ENCODE peak calls at places on chromosomes 16 and 17, in seven cellular contexts. Y is ascending aorta, W is tibial artery, B is keratinocyte, E is brain microvascular endothelial cell, Q is iPS DF 6.9, L is heart right ventricle. R is an unnamed sample. For H3K36me3, the result is how much of the 10 kb centered on the place peaks cover.

GRCh38 chr16:8120001-8120400 is 470.3 kb downstream of the TMEM114 start:
- DNase-seq in Y (no peak), W (no peak), B (no peak), E (no peak), Q (no peak), L (no peak), R (no peak)

GRCh38 chr17:82807562-82807961 is 32.3 kb downstream of the ZNF750 start:
- DNase-seq in Y (no peak), W (no peak), B (no peak), E (no peak), Q (no peak), L (no peak), R (no peak)

GRCh38 chr17:76996741-76997694 is 128.8 kb downstream of the MGAT5B start:
- DNase-seq in Y (no peak), W (no peak), B (no peak), E (no peak), Q (no peak), L (no peak), R (no peak)

GRCh38 chr17:44004761-44005526 is 522 bp downstream of the NAGS start:
- DNase-seq in Y (no peak), W (no peak), B (no peak), E (no peak), Q (no peak), L (no peak), R (no peak)

GRCh38 chr17:4988168-4988567 is 693 bp upstream of the CAMTA2 start:
- DNase-seq in Y (no peak), W (peak), B (no peak), E (no peak), Q (no peak), L (no peak), R (no peak)

GRCh38 chr17:68599091-68599872 is 1.9 kb downstream of the FAM20A start:
- DNase-seq in Y (no peak), W (no peak), B (no peak), E (no peak), Q (no peak), L (no peak), R (no peak)

GRCh38 chr17:50828508-50829170 is 6.7 kb upstream of the WFIKKN2 start:
- DNase-seq in Y (no peak), W (no peak), B (no peak), E (no peak), Q (no peak), L (no peak), R (no peak)

GRCh38 chr17:51260960-51261958 is 913 bp downstream of the UTP18 start:
- DNase-seq in Y (peak), W (peak), B (no peak), E (no peak), Q (no peak), L (peak), R (no peak)

GRCh38 chr17:42329025-42329976 is 41.0 kb downstream of the STAT5A start:
- DNase-seq in Y (no peak), W (no peak), B (peak), E (peak), Q (peak), L (no peak), R (peak)

GRCh38 chr17:64386412-64387144 is 4.1 kb downstream of the PECAM1 start:
- DNase-seq in Y (no peak), W (peak), B (no peak), E (no peak), Q (no peak), L (no peak), R (no peak)

GRCh38 chr16:75289189-75289588 is 37.8 kb upstream of the BCAR1 start:
- DNase-seq in Y (no peak), W (no peak), B (no peak), E (no peak), Q (no peak), L (no peak), R (no peak)

GRCh38 chr16:54940279-54940604 is 9.6 kb downstream of the IRX5 start:
- DNase-seq in Y (no peak), W (no peak), B (no peak), E (no peak), Q (no peak), L (no peak), R (no peak)

GRCh38 chr17:61862105-61862574 is 1.2 kb downstream of the BRIP1 start:
- DNase-seq in Y (no peak), W (no peak), B (no peak), E (no peak), Q (no peak), L (no peak), R (peak)

GRCh38 chr17:78318843-78319242 is 41.0 kb downstream of the SOCS3 start:
- DNase-seq in Y (no peak), W (no peak), B (no peak), E (no peak), Q (no peak), L (no peak), R (no peak)

GRCh38 chr16:3198334-3199072 is 10.5 kb downstream of the OR1F1 start:
- DNase-seq in Y (no peak), W (no peak), B (no peak), E (no peak), Q (no peak), L (no peak), R (no peak)

GRCh38 chr16:10509534-10510025 is 70.8 kb downstream of the EMP2 start:
- DNase-seq in Y (no peak), W (no peak), B (peak), E (peak), Q (peak), L (no peak), R (peak)

GRCh38 chr17:54860617-54861468 is 39.8 kb upstream of the TOM1L1 start:
- DNase-seq in Y (no peak), W (no peak), B (no peak), E (no peak), Q (no peak), L (no peak), R (no peak)

GRCh38 chr17:54864636-54865420 is 35.8 kb upstream of the TOM1L1 start:
- DNase-seq in Y (no peak), W (no peak), B (no peak), E (no peak), Q (no peak), L (no peak), R (no peak)

GRCh38 chr17:54861469-54861983 is 39.1 kb upstream of the TOM1L1 start:
- DNase-seq in Y (no peak), W (no peak), B (no peak), E (no peak), Q (no peak), L (no peak), R (no peak)

GRCh38 chr17:54867634-54868033 is 33.0 kb upstream of the TOM1L1 start:
- DNase-seq in Y (no peak), W (no peak), B (no peak), E (no peak), Q (no peak), L (no peak), R (no peak)

GRCh38 chr17:54864070-54864469 is 36.6 kb upstream of the TOM1L1 start:
- DNase-seq in Y (no peak), W (no peak), B (no peak), E (no peak), Q (no peak), L (no peak), R (no peak)
- H3K4me3 ChIP-seq in Y (no peak), W (no peak), B (no peak), E (no peak), Q (no peak), L (no peak), R (no peak)

GRCh38 chr16:1633310-1633709 is 21.1 kb downstream of the CRAMP1 start:
- DNase-seq in Y (no peak), W (no peak), B (no peak), E (no peak), Q (no peak), L (no peak), R (no peak)

GRCh38 chr16:1631931-1632637 is 19.9 kb downstream of the CRAMP1 start:
- DNase-seq in Y (no peak), W (no peak), B (no peak), E (no peak), Q (no peak), L (no peak), R (no peak)

GRCh38 chr16:1634541-1634940 is 22.4 kb downstream of the CRAMP1 start:
- DNase-seq in Y (no peak), W (no peak), B (no peak), E (no peak), Q (no peak), L (no peak), R (no peak)

GRCh38 chr16:1631230-1631629 is 19.1 kb downstream of the CRAMP1 start:
- DNase-seq in Y (no peak), W (no peak), B (no peak), E (no peak), Q (no peak), L (no peak), R (no peak)

GRCh38 chr16:1632638-1632970 is 20.4 kb downstream of the CRAMP1 start:
- DNase-seq in Y (no peak), W (no peak), B (no peak), E (no peak), Q (no peak), L (no peak), R (no peak)
- H3K36me3 ChIP-seq in Y (half or more), W (half or more), B (under half), E (under half), Q (under half), L (half or more), R (under half)

DNA sequence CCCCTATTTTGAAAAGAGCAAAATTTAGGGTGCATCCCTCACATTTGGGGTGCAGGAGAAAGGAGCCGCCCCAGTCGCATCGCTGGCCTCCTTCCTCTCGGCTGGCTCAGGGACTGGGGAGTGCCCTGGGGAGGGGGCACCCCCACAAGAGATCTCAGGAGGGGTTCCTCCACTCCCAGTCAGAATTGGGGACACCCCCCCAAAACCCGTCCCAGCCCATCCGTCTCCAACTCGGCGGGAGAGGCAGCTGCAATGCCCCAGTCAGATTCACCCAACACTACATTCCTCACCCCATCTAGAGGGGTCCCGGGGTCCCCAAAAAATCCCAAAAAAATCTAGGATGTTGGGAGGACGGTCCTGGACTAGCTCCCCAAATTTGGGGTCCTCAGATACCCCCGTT is 3.4 kb upstream of the BCL6B start:
- DNase-seq in Y (peak), W (no peak), B (no peak), E (no peak), Q (no peak), L (no peak), R (no peak)
- H3K4me3 ChIP-seq in Y (peak), W (peak), B (peak), E (no peak), Q (no peak), L (peak), R (no peak)

DNA sequence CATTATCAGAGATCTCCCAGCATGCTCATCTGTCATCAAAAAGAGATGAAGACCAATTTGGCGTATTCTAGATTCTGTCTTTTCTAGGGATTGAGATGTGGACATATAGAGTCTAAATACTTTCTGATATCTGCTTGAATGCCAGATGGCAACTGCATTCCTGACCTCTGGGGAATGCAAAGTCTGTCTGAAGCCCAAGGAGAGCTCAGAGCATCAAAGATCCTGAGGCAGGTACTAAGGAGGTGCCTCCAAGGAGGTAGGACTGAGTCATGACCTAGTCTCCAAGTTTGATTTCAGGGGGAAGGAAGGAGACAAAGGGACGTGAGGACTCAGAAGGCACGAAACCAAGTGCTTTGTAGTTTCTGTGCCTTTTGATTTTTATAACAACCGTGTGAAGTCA is 448.4 kb downstream of the HS3ST3B1 start:
- DNase-seq in Y (no peak), W (no peak), B (no peak), E (no peak), Q (no peak), L (no peak), R (no peak)
- H3K36me3 ChIP-seq in Y (under half), W (under half), B (under half), E (under half), Q (under half), L (under half), R (under half)

DNA sequence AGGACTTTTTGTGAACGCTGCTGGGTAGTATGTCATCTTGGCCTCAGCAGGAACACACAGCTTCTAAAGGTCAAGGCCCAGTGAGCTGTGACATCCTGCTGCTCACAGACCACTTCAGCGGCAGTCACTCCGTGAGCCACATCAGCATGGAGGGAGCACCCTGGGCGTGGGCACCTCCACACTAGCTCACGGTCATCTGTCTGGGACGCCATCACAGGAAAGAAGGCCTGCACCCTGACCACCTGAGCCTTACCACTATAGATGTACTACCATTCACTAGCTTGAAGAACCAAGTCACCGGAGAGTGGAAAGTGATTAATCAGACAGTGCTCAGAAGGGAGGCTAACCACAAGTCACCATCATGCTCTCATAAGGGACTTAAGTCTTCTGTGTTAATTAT is 3.3 kb downstream of the AXIN1 start:
- DNase-seq in Y (no peak), W (no peak), B (no peak), E (no peak), Q (no peak), L (no peak), R (no peak)
- H3K4me3 ChIP-seq in Y (no peak), W (no peak), B (no peak), E (no peak), Q (no peak), L (no peak), R (no peak)

DNA sequence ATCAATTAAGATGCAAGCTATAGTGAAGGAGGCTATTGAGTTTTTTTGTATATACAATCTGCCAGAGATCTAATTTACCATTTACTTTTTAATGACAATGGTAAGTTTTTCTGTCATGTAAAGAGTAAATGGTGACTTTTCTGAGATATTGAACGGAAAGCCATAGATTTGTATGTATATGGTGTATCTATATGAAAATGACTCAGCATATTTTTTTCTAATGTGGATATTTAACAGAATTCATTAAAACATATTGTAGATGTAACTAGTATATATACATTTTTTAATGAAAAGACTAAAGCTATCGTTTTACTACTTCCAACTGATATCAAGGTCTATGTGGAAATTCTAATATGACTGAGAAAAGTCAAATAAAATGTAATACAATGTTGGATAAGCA is 34.1 kb downstream of the CNTNAP4 start:
- DNase-seq in Y (no peak), W (no peak), B (no peak), E (no peak), Q (no peak), L (no peak), R (no peak)
- H3K36me3 ChIP-seq in Y (under half), W (under half), B (under half), E (under half), Q (under half), L (under half), R (under half)

DNA sequence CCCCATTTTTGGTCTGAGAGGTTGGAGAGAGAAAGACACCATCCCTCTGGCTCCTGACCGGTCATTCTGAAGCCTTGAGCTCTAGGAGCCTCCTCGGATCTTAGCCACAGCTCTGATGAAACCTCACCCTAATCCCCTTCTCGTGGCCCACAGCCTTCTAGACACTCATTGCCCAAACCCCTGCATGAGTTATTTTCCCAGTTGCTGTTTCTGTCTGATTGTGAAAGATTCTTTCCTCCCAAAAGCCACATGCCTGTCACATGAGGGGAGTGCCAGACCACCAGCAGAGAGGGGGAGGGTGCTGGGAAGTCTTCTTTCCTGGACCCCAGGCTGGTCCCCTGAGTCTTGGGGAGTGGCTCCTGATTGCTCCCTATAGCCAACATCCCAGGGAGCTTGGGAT is 17.6 kb upstream of the ABR start:
- DNase-seq in Y (no peak), W (no peak), B (no peak), E (no peak), Q (no peak), L (no peak), R (no peak)
- H3K4me3 ChIP-seq in Y (no peak), W (no peak), B (no peak), E (no peak), Q (no peak), L (no peak), R (no peak)